ENCODE peak calls at places on chromosomes 3 and 15, in seven cellular contexts. One of them, this sample, is unnamed.

GRCh38 chr3:50173685-50174516 is 17.5 kb upstream of the GNAT1 start:
- DNase-seq in GM12878: no peak
- DNase-seq in GM12892: no peak
- DNase-seq in HepG2: no peak
- DNase-seq in H1: no peak
- DNase-seq in K562: no peak
- DNase-seq in SK-N-SH: no peak
- DNase-seq in this sample: no peak

GRCh38 chr3:114121996-114122709 is 56.7 kb downstream of the DRD3 start:
- DNase-seq in K562: no peak
- DNase-seq in GM12878: no peak
- DNase-seq in HepG2: no peak
- DNase-seq in SK-N-SH: no peak
- DNase-seq in GM12892: no peak
- DNase-seq in H1: no peak
- DNase-seq in this sample: no peak

GRCh38 chr3:174438501-174439156 is 420.5 kb upstream of the NAALADL2 start:
- DNase-seq in SK-N-SH: no peak
- DNase-seq in GM12878: no peak
- DNase-seq in GM12892: no peak
- DNase-seq in H1: no peak
- DNase-seq in K562: no peak
- DNase-seq in HepG2: no peak
- DNase-seq in this sample: no peak

GRCh38 chr3:132088291-132088690 is 53.5 kb upstream of the CPNE4 start:
- DNase-seq in HepG2: no peak
- DNase-seq in SK-N-SH: no peak
- DNase-seq in H1: no peak
- DNase-seq in GM12892: no peak
- DNase-seq in GM12878: no peak
- DNase-seq in K562: no peak
- DNase-seq in this sample: no peak

GRCh38 chr3:41357271-41357670 is 158.0 kb downstream of the CTNNB1 start:
- DNase-seq in HepG2: no peak
- DNase-seq in SK-N-SH: no peak
- DNase-seq in H1: no peak
- DNase-seq in GM12892: no peak
- DNase-seq in K562: no peak
- DNase-seq in GM12878: no peak
- DNase-seq in this sample: no peak

GRCh38 chr3:32484437-32484836 is 18.2 kb downstream of the CMTM6 start:
- DNase-seq in GM12878: no peak
- DNase-seq in HepG2: no peak
- DNase-seq in K562: no peak
- DNase-seq in GM12892: no peak
- DNase-seq in SK-N-SH: no peak
- DNase-seq in H1: no peak
- DNase-seq in this sample: no peak

GRCh38 chr3:111607242-111607641 is 12.1 kb upstream of the ZBED2 start:
- DNase-seq in K562: no peak
- DNase-seq in SK-N-SH: no peak
- DNase-seq in H1: no peak
- DNase-seq in GM12878: no peak
- DNase-seq in HepG2: no peak
- DNase-seq in GM12892: no peak
- DNase-seq in this sample: no peak

GRCh38 chr15:92448370-92448769 is 54.7 kb downstream of the ST8SIA2 start:
- DNase-seq in K562: no peak
- DNase-seq in GM12878: no peak
- DNase-seq in H1: no peak
- DNase-seq in GM12892: no peak
- DNase-seq in SK-N-SH: no peak
- DNase-seq in HepG2: no peak
- DNase-seq in this sample: no peak

GRCh38 chr3:126081618-126082333 is 2.1 kb downstream of the SLC41A3 start:
- DNase-seq in HepG2: peak; percentile 29
- DNase-seq in SK-N-SH: peak; percentile 50
- DNase-seq in H1: no peak
- DNase-seq in GM12878: no peak
- DNase-seq in K562: peak; percentile 25
- DNase-seq in GM12892: no peak
- DNase-seq in this sample: no peak

GRCh38 chr3:13884851-13885703 is 5.2 kb upstream of the WNT7A start:
- DNase-seq in HepG2: peak; percentile 36
- DNase-seq in H1: peak; percentile 82
- DNase-seq in SK-N-SH: peak; percentile 72
- DNase-seq in GM12878: no peak
- DNase-seq in GM12892: peak; percentile 46
- DNase-seq in K562: peak; percentile 81
- DNase-seq in this sample: peak; percentile 47

GRCh38 chr15:65028921-65029735 is at the start of gene MTFMT:
- DNase-seq in GM12892: peak; percentile 97
- DNase-seq in SK-N-SH: peak; percentile 99
- DNase-seq in K562: peak; percentile 99
- DNase-seq in GM12878: no peak
- DNase-seq in HepG2: peak; percentile 68
- DNase-seq in H1: peak; percentile 98
- DNase-seq in this sample: peak; percentile 97

GRCh38 chr3:73787620-73788019 is 162.9 kb upstream of the PDZRN3 start:
- DNase-seq in HepG2: no peak
- DNase-seq in GM12892: no peak
- DNase-seq in H1: no peak
- DNase-seq in SK-N-SH: no peak
- DNase-seq in GM12878: no peak
- DNase-seq in K562: no peak
- DNase-seq in this sample: no peak

GRCh38 chr3:172546105-172546504 is 22.9 kb upstream of the TNFSF10 start:
- DNase-seq in HepG2: no peak
- DNase-seq in GM12878: no peak
- DNase-seq in K562: no peak
- DNase-seq in SK-N-SH: no peak
- DNase-seq in H1: no peak
- DNase-seq in GM12892: no peak
- DNase-seq in this sample: no peak

GRCh38 chr3:129975332-129976090 is 991 bp downstream of the TRH start:
- DNase-seq in K562: no peak
- DNase-seq in HepG2: no peak
- DNase-seq in GM12878: no peak
- DNase-seq in SK-N-SH: peak; percentile 76
- DNase-seq in GM12892: no peak
- DNase-seq in H1: peak; percentile 66
- DNase-seq in this sample: peak; percentile 33

GRCh38 chr3:38114875-38115644 is 21.9 kb downstream of the ACAA1 start:
- DNase-seq in K562: no peak
- DNase-seq in GM12892: no peak
- DNase-seq in H1: no peak
- DNase-seq in SK-N-SH: no peak
- DNase-seq in HepG2: no peak
- DNase-seq in GM12878: no peak
- DNase-seq in this sample: no peak

GRCh38 chr15:41523097-41523496 is 9.5 kb upstream of the LTK start:
- DNase-seq in K562: no peak
- DNase-seq in SK-N-SH: no peak
- DNase-seq in H1: no peak
- DNase-seq in HepG2: no peak
- DNase-seq in GM12892: no peak
- DNase-seq in GM12878: no peak
- DNase-seq in this sample: no peak

GRCh38 chr3:183554377-183554776 is 1.1 kb downstream of the KLHL6 start:
- DNase-seq in K562: no peak
- DNase-seq in HepG2: no peak
- DNase-seq in SK-N-SH: no peak
- DNase-seq in GM12892: no peak
- DNase-seq in H1: no peak
- DNase-seq in GM12878: no peak
- DNase-seq in this sample: no peak

GRCh38 chr15:40852529-40852928 is 8.7 kb downstream of the SPINT1 start:
- DNase-seq in SK-N-SH: no peak
- DNase-seq in GM12892: no peak
- DNase-seq in GM12878: no peak
- DNase-seq in H1: no peak
- DNase-seq in K562: no peak
- DNase-seq in HepG2: no peak
- DNase-seq in this sample: no peak

GRCh38 chr3:114212646-114213045 is 24.7 kb downstream of the ZNF80 start:
- DNase-seq in K562: no peak
- DNase-seq in GM12878: no peak
- DNase-seq in GM12892: no peak
- DNase-seq in HepG2: no peak
- DNase-seq in H1: no peak
- DNase-seq in SK-N-SH: no peak
- DNase-seq in this sample: no peak

GRCh38 chr3:144018776-144019175 is 47.2 kb downstream of the DIPK2A start:
- DNase-seq in GM12892: no peak
- DNase-seq in K562: no peak
- DNase-seq in GM12878: no peak
- DNase-seq in HepG2: no peak
- DNase-seq in SK-N-SH: no peak
- DNase-seq in H1: no peak
- DNase-seq in this sample: no peak
- TF ChIP-seq TAF1 in GM12892: no peak
- TF ChIP-seq TAF1 in K562: no peak
- TF ChIP-seq TAF1 in GM12878: no peak
- TF ChIP-seq TAF1 in HepG2: no peak
- TF ChIP-seq TAF1 in SK-N-SH: no peak
- TF ChIP-seq TAF1 in H1: no peak
- TF ChIP-seq TAF1 in this sample: no peak

GRCh38 chr3:45975696-45976095 is 19.9 kb downstream of the FYCO1 start:
- DNase-seq in K562: no peak
- DNase-seq in H1: no peak
- DNase-seq in HepG2: no peak
- DNase-seq in GM12878: no peak
- DNase-seq in GM12892: no peak
- DNase-seq in SK-N-SH: no peak
- DNase-seq in this sample: no peak
- TF ChIP-seq TAF1 in K562: no peak
- TF ChIP-seq TAF1 in H1: no peak
- TF ChIP-seq TAF1 in HepG2: no peak
- TF ChIP-seq TAF1 in GM12878: no peak
- TF ChIP-seq TAF1 in GM12892: no peak
- TF ChIP-seq TAF1 in SK-N-SH: no peak
- TF ChIP-seq TAF1 in this sample: no peak

DNA sequence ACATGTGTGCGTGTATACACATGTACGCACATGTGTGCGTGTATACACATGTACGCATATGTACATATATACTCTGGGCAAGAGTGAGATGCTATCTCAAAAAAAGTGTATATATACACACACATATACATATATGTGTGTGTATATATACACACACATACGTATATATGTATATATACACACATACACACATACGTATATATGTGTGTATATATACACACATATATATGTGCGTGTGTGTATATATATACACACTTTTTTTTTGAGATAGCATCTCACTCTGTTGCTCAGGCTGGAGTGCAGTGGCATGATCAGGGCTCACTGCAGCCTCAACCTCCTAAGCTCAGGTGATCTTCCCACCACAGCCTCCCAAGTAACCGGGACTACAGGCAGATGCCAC is 8.4 kb downstream of the HACL1 start:
- DNase-seq in K562: no peak
- DNase-seq in SK-N-SH: no peak
- DNase-seq in GM12878: no peak
- DNase-seq in HepG2: no peak
- DNase-seq in GM12892: no peak
- DNase-seq in H1: no peak
- DNase-seq in this sample: no peak
- TF ChIP-seq TAF1 in K562: no peak
- TF ChIP-seq TAF1 in SK-N-SH: no peak
- TF ChIP-seq TAF1 in GM12878: no peak
- TF ChIP-seq TAF1 in HepG2: no peak
- TF ChIP-seq TAF1 in GM12892: no peak
- TF ChIP-seq TAF1 in H1: no peak
- TF ChIP-seq TAF1 in this sample: no peak

GRCh38 chr3:151911462-151911861 is 38.0 kb downstream of the SUCNR1 start:
- DNase-seq in K562: no peak
- DNase-seq in H1: no peak
- DNase-seq in GM12878: no peak
- DNase-seq in GM12892: no peak
- DNase-seq in HepG2: no peak
- DNase-seq in SK-N-SH: no peak
- DNase-seq in this sample: no peak

GRCh38 chr3:151908399-151908798 is 35.0 kb downstream of the SUCNR1 start:
- DNase-seq in GM12892: no peak
- DNase-seq in K562: no peak
- DNase-seq in GM12878: no peak
- DNase-seq in SK-N-SH: no peak
- DNase-seq in H1: no peak
- DNase-seq in HepG2: no peak
- DNase-seq in this sample: no peak

GRCh38 chr3:151912041-151912440 is 38.6 kb downstream of the SUCNR1 start:
- DNase-seq in GM12878: no peak
- DNase-seq in GM12892: no peak
- DNase-seq in H1: no peak
- DNase-seq in K562: no peak
- DNase-seq in HepG2: no peak
- DNase-seq in SK-N-SH: no peak
- DNase-seq in this sample: no peak

GRCh38 chr3:151906751-151907150 is 33.3 kb downstream of the SUCNR1 start:
- DNase-seq in K562: no peak
- DNase-seq in SK-N-SH: no peak
- DNase-seq in HepG2: no peak
- DNase-seq in H1: no peak
- DNase-seq in GM12878: no peak
- DNase-seq in GM12892: no peak
- DNase-seq in this sample: no peak

GRCh38 chr3:151909720-151910405 is 36.4 kb downstream of the SUCNR1 start:
- DNase-seq in H1: no peak
- DNase-seq in SK-N-SH: no peak
- DNase-seq in K562: no peak
- DNase-seq in HepG2: no peak
- DNase-seq in GM12878: no peak
- DNase-seq in GM12892: no peak
- DNase-seq in this sample: no peak
- TF ChIP-seq TAF1 in H1: no peak
- TF ChIP-seq TAF1 in SK-N-SH: no peak
- TF ChIP-seq TAF1 in K562: no peak
- TF ChIP-seq TAF1 in HepG2: no peak
- TF ChIP-seq TAF1 in GM12878: no peak
- TF ChIP-seq TAF1 in GM12892: no peak
- TF ChIP-seq TAF1 in this sample: no peak

DNA sequence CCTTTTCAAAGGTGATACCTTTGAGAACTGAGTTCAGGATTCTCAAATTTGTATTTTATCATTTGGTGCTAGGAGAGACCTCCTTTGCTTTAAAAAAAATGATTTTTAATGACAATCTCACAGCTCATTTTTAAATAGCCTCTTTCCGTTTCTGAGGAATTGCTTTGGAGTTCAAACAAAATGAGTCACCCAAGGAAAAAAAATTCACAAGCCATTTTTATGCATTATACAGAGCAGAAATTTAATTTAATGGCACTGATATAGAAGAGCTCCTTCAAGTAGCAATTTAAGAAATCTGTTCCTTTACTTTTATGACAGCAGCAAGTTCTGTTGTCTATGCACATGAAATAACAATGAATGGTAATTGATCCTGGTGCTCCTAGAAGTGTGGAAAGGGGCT is 337.9 kb upstream of the KCNMB2 start:
- DNase-seq in K562: no peak
- DNase-seq in GM12878: no peak
- DNase-seq in SK-N-SH: no peak
- DNase-seq in HepG2: no peak
- DNase-seq in GM12892: no peak
- DNase-seq in H1: no peak
- DNase-seq in this sample: no peak
- TF ChIP-seq TAF1 in K562: no peak
- TF ChIP-seq TAF1 in GM12878: no peak
- TF ChIP-seq TAF1 in SK-N-SH: no peak
- TF ChIP-seq TAF1 in HepG2: no peak
- TF ChIP-seq TAF1 in GM12892: no peak
- TF ChIP-seq TAF1 in H1: no peak
- TF ChIP-seq TAF1 in this sample: no peak

This sample was measured in GM12891.